ENCODE peak calls at places on chromosomes 6 and 20, in four cellular contexts. One of them, this sample, is unnamed.

GRCh38 chr6:149963212-149963461 is 606 bp upstream of the ULBP1 start:
- DNase-seq in PC-3: peak
- DNase-seq in CD8-positive, alpha-beta T cell: no peak
- DNase-seq in lower lobe of right lung: no peak
- DNase-seq in this sample: no peak

GRCh38 chr6:69917834-69918233 is 51.5 kb downstream of the COL19A1 start:
- DNase-seq in PC-3: peak
- DNase-seq in CD8-positive, alpha-beta T cell: no peak
- DNase-seq in lower lobe of right lung: no peak
- DNase-seq in this sample: no peak

GRCh38 chr6:87308970-87309369 is 13.4 kb upstream of the SMIM8 start:
- DNase-seq in PC-3: peak
- DNase-seq in CD8-positive, alpha-beta T cell: no peak
- DNase-seq in lower lobe of right lung: no peak
- DNase-seq in this sample: no peak

GRCh38 chr20:35369804-35370203 is 42.0 kb downstream of the UQCC1 start:
- DNase-seq in PC-3: no peak
- DNase-seq in CD8-positive, alpha-beta T cell: no peak
- DNase-seq in lower lobe of right lung: no peak
- DNase-seq in this sample: no peak

GRCh38 chr6:37083243-37084138 is 78.0 kb downstream of the FGD2 start:
- DNase-seq in PC-3: no peak
- DNase-seq in CD8-positive, alpha-beta T cell: no peak
- DNase-seq in lower lobe of right lung: peak
- DNase-seq in this sample: peak

GRCh38 chr6:137715589-137716045 is 151.4 kb upstream of the TNFAIP3 start:
- DNase-seq in PC-3: no peak
- DNase-seq in CD8-positive, alpha-beta T cell: no peak
- DNase-seq in lower lobe of right lung: no peak
- DNase-seq in this sample: no peak

GRCh38 chr20:50624351-50625016 is 66.9 kb downstream of the RIPOR3 start:
- DNase-seq in PC-3: peak
- DNase-seq in CD8-positive, alpha-beta T cell: no peak
- DNase-seq in lower lobe of right lung: peak
- DNase-seq in this sample: no peak

GRCh38 chr20:6079011-6079410 is 25.2 kb upstream of the LRRN4 start:
- DNase-seq in PC-3: no peak
- DNase-seq in CD8-positive, alpha-beta T cell: no peak
- DNase-seq in lower lobe of right lung: no peak
- DNase-seq in this sample: no peak

GRCh38 chr6:27288136-27289044 is 23.7 kb downstream of the POM121L2 start:
- DNase-seq in PC-3: peak
- DNase-seq in CD8-positive, alpha-beta T cell: no peak
- DNase-seq in lower lobe of right lung: no peak
- DNase-seq in this sample: no peak

GRCh38 chr6:142838821-142839685 is 105.9 kb downstream of the HIVEP2 start:
- DNase-seq in PC-3: peak
- DNase-seq in CD8-positive, alpha-beta T cell: no peak
- DNase-seq in lower lobe of right lung: no peak
- DNase-seq in this sample: no peak

GRCh38 chr6:33312361-33313104 is 1.3 kb downstream of the TAPBP start:
- DNase-seq in PC-3: peak
- DNase-seq in CD8-positive, alpha-beta T cell: peak
- DNase-seq in lower lobe of right lung: peak
- DNase-seq in this sample: peak

GRCh38 chr20:37727247-37727956 is 33.6 kb downstream of the CTNNBL1 start:
- DNase-seq in PC-3: no peak
- DNase-seq in CD8-positive, alpha-beta T cell: no peak
- DNase-seq in lower lobe of right lung: no peak
- DNase-seq in this sample: no peak

GRCh38 chr20:32227316-32227715 is 19.6 kb downstream of the POFUT1 start:
- DNase-seq in PC-3: no peak
- DNase-seq in CD8-positive, alpha-beta T cell: no peak
- DNase-seq in lower lobe of right lung: no peak
- DNase-seq in this sample: no peak

GRCh38 chr6:111589366-111589765 is 16.3 kb downstream of the TRAF3IP2 start:
- DNase-seq in PC-3: peak
- DNase-seq in CD8-positive, alpha-beta T cell: no peak
- DNase-seq in lower lobe of right lung: no peak
- DNase-seq in this sample: no peak

GRCh38 chr20:43843096-43843964 is 71.3 kb upstream of the TOX2 start:
- DNase-seq in PC-3: peak
- DNase-seq in CD8-positive, alpha-beta T cell: no peak
- DNase-seq in lower lobe of right lung: no peak
- DNase-seq in this sample: no peak

GRCh38 chr20:49561806-49562205 is 6.1 kb downstream of the PTGIS start:
- DNase-seq in PC-3: no peak
- DNase-seq in CD8-positive, alpha-beta T cell: no peak
- DNase-seq in lower lobe of right lung: no peak
- DNase-seq in this sample: no peak

GRCh38 chr6:4922488-4923037 is 81.3 kb downstream of the RPP40 start:
- DNase-seq in PC-3: no peak
- DNase-seq in CD8-positive, alpha-beta T cell: no peak
- DNase-seq in lower lobe of right lung: no peak
- DNase-seq in this sample: no peak

GRCh38 chr6:167137881-167138280 is 15.0 kb downstream of the CCR6 start:
- DNase-seq in PC-3: no peak
- DNase-seq in CD8-positive, alpha-beta T cell: no peak
- DNase-seq in lower lobe of right lung: no peak
- DNase-seq in this sample: no peak

GRCh38 chr6:125219451-125219942 is 65.9 kb downstream of the TPD52L1 start:
- DNase-seq in PC-3: no peak
- DNase-seq in CD8-positive, alpha-beta T cell: no peak
- DNase-seq in lower lobe of right lung: no peak
- DNase-seq in this sample: no peak

GRCh38 chr6:42338573-42339218 is 113.0 kb downstream of the TRERF1 start:
- DNase-seq in PC-3: peak
- DNase-seq in CD8-positive, alpha-beta T cell: no peak
- DNase-seq in lower lobe of right lung: no peak
- DNase-seq in this sample: no peak

GRCh38 chr20:32751309-32752020 is 8.2 kb upstream of the COMMD7 start:
- DNase-seq in PC-3: no peak
- DNase-seq in CD8-positive, alpha-beta T cell: no peak
- DNase-seq in lower lobe of right lung: no peak
- DNase-seq in this sample: no peak

GRCh38 chr6:15598273-15598778 is 64.5 kb downstream of the DTNBP1 start:
- DNase-seq in PC-3: no peak
- DNase-seq in CD8-positive, alpha-beta T cell: no peak
- DNase-seq in lower lobe of right lung: no peak
- DNase-seq in this sample: no peak

GRCh38 chr6:34890526-34890910 is 1.5 kb downstream of the ANKS1A start:
- DNase-seq in PC-3: no peak
- DNase-seq in CD8-positive, alpha-beta T cell: no peak
- DNase-seq in lower lobe of right lung: no peak
- DNase-seq in this sample: no peak

GRCh38 chr6:148890091-148890490 is 143.3 kb downstream of the UST start:
- DNase-seq in PC-3: no peak
- DNase-seq in CD8-positive, alpha-beta T cell: no peak
- DNase-seq in lower lobe of right lung: no peak
- DNase-seq in this sample: no peak
- H3K27ac ChIP-seq in PC-3: no peak
- H3K27ac ChIP-seq in CD8-positive, alpha-beta T cell: no peak
- H3K27ac ChIP-seq in lower lobe of right lung: no peak
- H3K27ac ChIP-seq in this sample: no peak

DNA sequence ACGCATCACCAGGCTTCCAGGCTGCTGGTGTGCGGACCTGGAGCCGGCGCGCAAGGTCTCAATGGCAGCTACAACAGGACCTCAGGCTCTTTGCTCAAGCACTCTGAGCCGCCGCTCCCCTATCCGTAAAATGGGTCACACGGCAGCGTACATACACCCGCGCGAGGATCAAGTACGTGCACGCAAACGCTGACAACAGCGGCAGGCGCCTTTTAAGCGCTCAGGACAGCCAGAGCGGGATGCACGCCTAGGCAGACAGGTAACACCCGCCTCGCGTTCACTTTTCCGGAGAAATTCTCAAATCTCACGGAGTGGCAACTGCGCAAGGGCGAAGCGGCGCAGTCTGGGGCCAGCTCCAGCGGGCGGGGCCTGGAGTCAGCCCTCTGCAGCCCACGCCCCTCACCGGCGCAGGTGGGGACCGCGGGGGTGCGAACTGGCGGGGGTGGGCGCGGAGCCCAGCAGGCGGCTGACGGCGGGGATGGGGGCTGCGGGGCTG is 535 bp downstream of the EXOC2 start:
- DNase-seq in PC-3: peak
- DNase-seq in CD8-positive, alpha-beta T cell: peak
- DNase-seq in lower lobe of right lung: peak
- DNase-seq in this sample: no peak
- H3K27ac ChIP-seq in PC-3: peak
- H3K27ac ChIP-seq in CD8-positive, alpha-beta T cell: peak
- H3K27ac ChIP-seq in lower lobe of right lung: peak
- H3K27ac ChIP-seq in this sample: peak

GRCh38 chr20:1418335-1418734 is 25.5 kb upstream of the FKBP1A start:
- DNase-seq in PC-3: peak
- DNase-seq in CD8-positive, alpha-beta T cell: no peak
- DNase-seq in lower lobe of right lung: no peak
- DNase-seq in this sample: no peak
- H3K27ac ChIP-seq in PC-3: peak
- H3K27ac ChIP-seq in CD8-positive, alpha-beta T cell: no peak
- H3K27ac ChIP-seq in lower lobe of right lung: no peak
- H3K27ac ChIP-seq in this sample: no peak

DNA sequence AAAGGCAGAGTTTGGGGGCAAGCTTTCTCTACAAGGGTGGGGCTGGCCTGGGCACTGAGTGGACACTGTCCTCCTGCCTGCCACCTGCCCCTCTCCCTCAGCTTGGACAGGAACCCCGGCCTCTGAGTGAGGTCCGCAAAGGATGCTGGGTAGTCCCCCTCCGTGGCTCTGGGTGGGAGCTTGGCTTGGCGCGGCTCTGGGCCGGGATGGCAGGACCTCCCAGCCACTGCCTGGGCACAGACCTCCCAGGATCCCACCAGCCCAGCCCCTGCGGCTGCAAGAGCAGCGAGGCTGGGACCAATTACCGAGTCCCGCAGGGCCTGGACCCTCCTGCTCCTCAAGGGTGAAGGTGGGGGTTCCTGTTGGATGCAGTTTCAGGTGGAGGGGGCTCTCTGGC is 2.9 kb upstream of the SOX18 start:
- DNase-seq in PC-3: no peak
- DNase-seq in CD8-positive, alpha-beta T cell: no peak
- DNase-seq in lower lobe of right lung: no peak
- DNase-seq in this sample: no peak
- H3K27ac ChIP-seq in PC-3: no peak
- H3K27ac ChIP-seq in CD8-positive, alpha-beta T cell: no peak
- H3K27ac ChIP-seq in lower lobe of right lung: peak
- H3K27ac ChIP-seq in this sample: no peak

DNA sequence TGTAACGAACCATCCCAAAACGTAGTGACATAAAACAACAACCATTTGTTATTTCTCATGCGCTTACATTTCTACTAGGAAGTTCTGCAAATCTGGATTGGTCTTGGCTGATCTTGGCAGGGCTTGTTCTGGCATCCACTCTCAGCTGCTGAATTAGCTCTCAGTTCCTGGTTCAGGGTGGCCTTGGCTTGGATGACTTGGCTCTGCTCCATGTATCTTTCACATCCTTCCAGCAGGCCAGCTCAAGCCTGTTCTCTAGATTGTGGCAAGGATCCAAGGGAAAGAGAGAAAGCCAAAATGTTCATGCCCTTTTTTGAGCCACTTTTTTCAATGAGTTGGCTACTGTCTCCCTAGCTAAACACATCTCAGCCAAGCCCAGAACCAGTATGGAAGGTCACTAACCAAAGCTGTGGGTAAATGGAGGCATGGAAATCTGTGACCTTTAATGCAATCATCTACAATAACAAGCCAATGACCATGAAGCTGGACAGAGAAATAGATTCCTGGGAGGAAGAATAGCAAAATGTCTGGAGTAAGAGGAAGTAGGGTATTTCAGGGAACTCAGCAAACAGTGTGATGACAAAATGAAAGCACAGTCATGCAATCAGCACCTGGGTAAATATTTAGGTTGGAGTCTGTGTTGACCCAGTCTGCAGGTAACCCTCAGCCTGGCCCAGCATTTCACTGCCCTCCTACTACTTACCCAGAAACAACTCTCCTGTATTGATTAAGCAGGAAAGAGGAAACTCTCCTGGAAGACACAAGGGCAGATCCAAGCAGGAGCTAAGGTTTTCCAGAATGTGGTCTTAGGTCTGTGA is 32.7 kb upstream of the SNAP25 start:
- DNase-seq in PC-3: peak
- DNase-seq in CD8-positive, alpha-beta T cell: no peak
- DNase-seq in lower lobe of right lung: no peak
- DNase-seq in this sample: no peak
- H3K27ac ChIP-seq in PC-3: peak
- H3K27ac ChIP-seq in CD8-positive, alpha-beta T cell: no peak
- H3K27ac ChIP-seq in lower lobe of right lung: no peak
- H3K27ac ChIP-seq in this sample: no peak

GRCh38 chr20:1391640-1392442 is 1.0 kb downstream of the FKBP1A start:
- DNase-seq in PC-3: peak
- DNase-seq in CD8-positive, alpha-beta T cell: no peak
- DNase-seq in lower lobe of right lung: peak
- DNase-seq in this sample: no peak
- H3K27ac ChIP-seq in PC-3: peak
- H3K27ac ChIP-seq in CD8-positive, alpha-beta T cell: peak
- H3K27ac ChIP-seq in lower lobe of right lung: peak
- H3K27ac ChIP-seq in this sample: peak

DNA sequence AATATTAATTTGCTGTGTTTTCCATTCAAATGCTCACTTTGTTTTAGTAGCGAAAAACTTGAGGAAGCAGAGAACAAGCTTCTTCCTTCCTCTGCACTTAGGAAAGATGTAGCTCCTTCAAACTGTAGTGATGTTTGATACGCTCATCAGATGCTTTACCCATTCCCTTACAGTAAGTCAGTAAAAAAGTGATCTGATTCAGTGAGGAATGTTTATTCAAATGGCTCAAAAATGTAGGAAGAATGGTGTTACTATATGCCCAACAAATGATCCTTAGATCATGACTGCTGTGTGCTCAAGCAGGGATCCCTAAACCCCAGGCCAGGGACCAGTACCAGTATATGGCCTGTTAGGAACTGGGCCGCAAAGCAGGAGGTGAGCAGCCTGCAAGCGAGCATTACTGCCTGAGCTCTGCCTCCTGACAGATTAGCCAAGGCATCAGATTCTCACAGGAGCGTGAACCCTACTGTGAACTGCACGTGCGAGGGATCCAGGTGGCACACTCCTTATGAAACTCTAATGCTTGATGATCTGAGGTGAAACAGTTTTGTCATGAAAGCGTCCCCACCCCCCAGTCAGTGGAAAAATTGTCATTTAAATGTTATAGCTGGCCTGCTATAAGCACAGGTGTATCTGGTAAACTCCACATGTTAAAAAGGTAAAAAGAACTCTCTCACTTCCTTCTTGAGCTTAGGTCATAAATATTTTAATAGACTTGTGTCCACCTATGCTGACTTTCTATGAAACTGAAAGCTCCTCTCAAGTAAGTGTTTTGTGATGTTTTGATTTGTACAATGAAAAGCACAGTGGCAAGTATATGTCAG is 187.2 kb downstream of the FOXC1 start:
- DNase-seq in PC-3: no peak
- DNase-seq in CD8-positive, alpha-beta T cell: no peak
- DNase-seq in lower lobe of right lung: no peak
- DNase-seq in this sample: no peak
- H3K27ac ChIP-seq in PC-3: no peak
- H3K27ac ChIP-seq in CD8-positive, alpha-beta T cell: no peak
- H3K27ac ChIP-seq in lower lobe of right lung: no peak
- H3K27ac ChIP-seq in this sample: no peak

GRCh38 chr6:169240591-169241390 is 12.9 kb downstream of the THBS2 start:
- DNase-seq in PC-3: peak
- DNase-seq in CD8-positive, alpha-beta T cell: no peak
- DNase-seq in lower lobe of right lung: no peak
- DNase-seq in this sample: no peak
- H3K27ac ChIP-seq in PC-3: peak
- H3K27ac ChIP-seq in CD8-positive, alpha-beta T cell: no peak
- H3K27ac ChIP-seq in lower lobe of right lung: no peak
- H3K27ac ChIP-seq in this sample: peak

This sample was measured in substantia nigra.